ENCODE peak calls at places on chromosomes 16 and 17, in five cellular contexts. M is adrenal gland, F is SJSA1, W is uterus, O is A549. A is an unnamed sample. For H3K4me1, the result is how much of the 10 kb centered on the place peaks cover.

GRCh38 chr17:57114085-57114673 is 29.1 kb downstream of the AKAP1 start:
- DNase-seq in M (peak), F (peak), O (peak), W (peak), A (no peak)

GRCh38 chr17:73800893-73801292 is 156.6 kb upstream of the SDK2 start:
- DNase-seq in F (no peak), M (no peak), W (no peak), O (no peak), A (no peak)

GRCh38 chr16:70691223-70692129 is 5.6 kb upstream of the MTSS2 start:
- DNase-seq in W (peak), O (no peak), F (no peak), M (peak), A (no peak)

GRCh38 chr17:19327039-19327776 is 35.3 kb downstream of the B9D1 start:
- DNase-seq in W (peak), O (peak), F (peak), M (no peak), A (peak)

GRCh38 chr17:31274252-31274651 is 22.8 kb downstream of the OMG start:
- DNase-seq in O (no peak), W (no peak), F (no peak), M (no peak), A (no peak)

GRCh38 chr17:4576729-4577322 is 7.5 kb upstream of the SMTNL2 start:
- DNase-seq in M (no peak), F (no peak), W (no peak), O (no peak), A (peak)

GRCh38 chr17:72011561-72011960 is 109.3 kb upstream of the SOX9 start:
- DNase-seq in F (no peak), W (no peak), M (no peak), O (no peak), A (no peak)

GRCh38 chr16:54431997-54432367 is 145.4 kb upstream of the IRX3 start:
- DNase-seq in M (no peak), O (no peak), F (no peak), W (no peak), A (no peak)

GRCh38 chr16:27169511-27170071 is 33.7 kb upstream of the KDM8 start:
- DNase-seq in F (no peak), M (no peak), W (no peak), O (no peak), A (no peak)

GRCh38 chr17:17971431-17972125 is 622 bp downstream of the TOM1L2 start:
- DNase-seq in M (peak), F (peak), O (peak), W (peak), A (peak)

GRCh38 chr17:67785122-67785477 is 40.2 kb upstream of the BPTF start:
- DNase-seq in F (no peak), O (no peak), M (no peak), W (no peak), A (no peak)

GRCh38 chr16:54540525-54541180 is 254.1 kb upstream of the IRX3 start:
- DNase-seq in O (no peak), F (no peak), M (no peak), W (no peak), A (peak)

GRCh38 chr16:46853713-46854443 is 22.9 kb upstream of the C16orf87 start:
- DNase-seq in O (peak), F (peak), W (peak), M (peak), A (peak)

GRCh38 chr17:79218825-79219200 is 144.2 kb downstream of the ENGASE start:
- DNase-seq in O (no peak), F (no peak), M (no peak), W (no peak), A (no peak)

GRCh38 chr16:828891-829290 is 28.4 kb upstream of the GNG13 start:
- DNase-seq in W (no peak), O (no peak), F (no peak), M (no peak), A (no peak)
- H3K4me1 ChIP-seq in W (under half), O (under half), F (under half), M (under half), A (under half)

DNA sequence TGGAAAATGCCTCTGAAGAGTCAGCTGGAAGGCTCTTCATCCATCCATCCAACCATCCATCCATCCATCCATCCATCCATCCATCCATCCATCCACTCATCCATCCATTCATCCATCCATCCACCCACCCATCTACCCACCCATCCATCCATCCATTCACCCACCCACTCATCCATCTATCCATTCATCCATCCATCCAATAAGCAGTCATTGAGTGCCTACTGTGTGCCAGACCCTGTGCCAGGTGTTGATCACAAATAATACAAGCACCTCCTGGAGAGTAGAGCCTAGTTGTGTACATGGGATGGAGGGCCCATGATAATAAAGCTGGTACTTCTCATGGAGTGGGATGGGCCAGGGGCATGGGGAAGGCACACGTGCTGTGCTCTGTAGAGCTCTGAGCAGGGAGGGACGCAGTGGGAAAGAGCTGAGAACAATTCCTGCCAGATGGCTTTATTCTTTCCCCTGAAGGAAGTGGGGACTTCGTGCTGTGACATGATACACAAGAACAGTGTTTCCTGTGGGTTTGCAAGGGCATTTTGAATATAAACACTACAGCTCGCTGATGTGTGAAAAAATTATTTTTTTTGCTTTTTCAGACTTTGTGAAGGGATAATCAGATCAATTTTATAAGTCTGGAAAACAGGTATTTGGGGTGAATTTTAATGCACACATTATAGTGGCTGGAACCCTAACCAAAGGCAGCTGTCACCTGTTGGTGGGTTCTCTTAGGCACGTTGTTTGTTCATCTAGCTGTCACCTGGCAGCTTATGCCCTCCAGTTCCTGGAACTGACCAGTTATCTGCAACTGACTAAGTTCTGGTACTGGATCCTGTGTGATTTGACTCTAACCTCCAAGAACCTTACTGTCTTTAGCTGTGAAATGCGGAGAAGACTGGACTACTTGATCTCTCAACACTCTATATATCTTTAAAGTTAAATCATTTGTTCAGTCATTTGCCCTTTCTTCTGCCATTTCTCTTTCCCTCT is 61.3 kb downstream of the PRKCB start:
- DNase-seq in F (no peak), M (no peak), W (no peak), O (no peak), A (no peak)
- H3K27ac ChIP-seq in F (no peak), M (no peak), W (no peak), O (no peak), A (no peak)

GRCh38 chr16:11082108-11082859 is 137.9 kb downstream of the CLEC16A start:
- DNase-seq in M (no peak), O (no peak), F (no peak), W (no peak), A (no peak)

GRCh38 chr16:11080327-11080967 is 136.1 kb downstream of the CLEC16A start:
- DNase-seq in O (no peak), M (no peak), W (no peak), F (no peak), A (no peak)

GRCh38 chr16:11078812-11079459 is 134.6 kb downstream of the CLEC16A start:
- DNase-seq in F (peak), M (no peak), O (no peak), W (peak), A (no peak)

GRCh38 chr16:11080999-11081630 is 136.8 kb downstream of the CLEC16A start:
- DNase-seq in O (no peak), F (no peak), M (no peak), W (no peak), A (no peak)

DNA sequence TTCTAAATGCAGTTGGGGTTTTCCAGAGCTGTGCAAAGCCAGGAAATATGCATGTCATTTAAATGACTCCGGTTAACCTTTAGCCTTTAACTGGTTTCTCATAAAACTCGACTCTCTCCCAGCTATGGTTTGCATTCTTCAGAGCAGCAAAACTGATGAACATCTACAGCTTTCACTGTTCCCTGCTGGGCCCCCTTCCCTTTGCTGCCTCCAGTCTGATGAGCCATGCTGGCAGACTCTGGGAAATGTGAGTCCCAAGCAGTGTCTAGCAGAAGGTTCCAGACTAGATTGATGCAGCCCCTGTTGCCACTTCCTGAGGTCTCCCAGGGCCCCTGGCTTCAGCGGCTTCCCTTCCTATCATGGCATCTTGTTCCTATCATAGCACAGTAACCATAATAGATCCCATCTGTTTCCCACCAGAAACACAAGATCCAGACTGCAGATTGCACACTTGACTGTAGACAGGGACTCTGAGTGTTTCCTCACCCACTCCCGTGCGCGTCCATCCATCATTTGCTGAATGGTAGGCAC is 135.4 kb downstream of the CLEC16A start:
- DNase-seq in W (peak), M (no peak), O (no peak), F (peak), A (no peak)
- H3K4me1 ChIP-seq in W (under half), M (under half), O (under half), F (under half), A (under half)

GRCh38 chr17:27531469-27531948 is 75.3 kb downstream of the KSR1 start:
- DNase-seq in W (no peak), M (no peak), F (no peak), O (no peak), A (no peak)
- H3K27ac ChIP-seq in W (peak), M (no peak), F (peak), O (peak), A (peak)

DNA sequence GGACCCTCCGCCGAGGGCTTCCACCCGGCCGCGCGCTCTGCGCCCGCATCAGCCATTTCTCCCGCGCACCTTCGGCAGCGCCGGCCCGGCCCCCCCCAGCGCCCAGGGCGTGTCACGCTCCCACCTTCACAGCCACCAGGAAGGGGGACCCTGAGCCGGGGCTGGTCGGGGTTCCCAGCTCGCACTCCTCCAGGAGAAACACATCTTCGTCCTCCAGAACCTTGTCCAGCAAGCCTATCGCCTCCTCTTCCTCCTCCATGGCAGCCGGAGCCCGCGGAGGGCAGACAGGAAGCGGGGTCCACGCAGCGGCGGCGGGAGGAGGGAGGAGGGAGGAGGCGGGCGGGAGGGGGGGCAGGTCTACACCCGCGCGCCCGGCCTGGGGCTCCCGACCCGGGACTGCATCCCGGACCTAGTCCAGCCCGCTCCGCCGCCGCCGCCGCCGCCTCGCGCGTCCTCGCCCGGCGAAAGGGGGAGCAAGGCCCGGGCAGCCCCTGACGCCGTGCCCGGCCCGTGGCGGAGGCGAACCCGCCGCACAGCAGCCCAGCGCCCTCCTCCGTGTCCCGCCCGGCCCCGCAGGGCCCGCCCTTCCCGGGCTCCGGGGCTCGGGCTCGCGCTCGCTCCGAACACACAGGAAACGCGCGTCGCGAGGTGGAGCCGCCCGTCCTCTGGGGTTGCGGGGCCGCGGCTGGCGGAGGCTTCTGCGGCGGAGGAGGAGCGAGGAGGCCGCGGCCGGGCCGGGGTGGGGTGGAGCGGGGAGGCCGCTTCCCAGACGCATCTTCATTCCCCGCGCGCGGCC is 70.8 kb downstream of the ABR start:
- DNase-seq in W (peak), M (no peak), O (peak), F (peak), A (peak)
- H3K4me1 ChIP-seq in W (under half), M (under half), O (under half), F (under half), A (under half)

GRCh38 chr16:29990033-29990432 is 5.4 kb downstream of the HIRIP3 start:
- DNase-seq in O (no peak), M (no peak), F (no peak), W (no peak), A (no peak)
- H3K27ac ChIP-seq in O (no peak), M (no peak), F (no peak), W (no peak), A (peak)

DNA sequence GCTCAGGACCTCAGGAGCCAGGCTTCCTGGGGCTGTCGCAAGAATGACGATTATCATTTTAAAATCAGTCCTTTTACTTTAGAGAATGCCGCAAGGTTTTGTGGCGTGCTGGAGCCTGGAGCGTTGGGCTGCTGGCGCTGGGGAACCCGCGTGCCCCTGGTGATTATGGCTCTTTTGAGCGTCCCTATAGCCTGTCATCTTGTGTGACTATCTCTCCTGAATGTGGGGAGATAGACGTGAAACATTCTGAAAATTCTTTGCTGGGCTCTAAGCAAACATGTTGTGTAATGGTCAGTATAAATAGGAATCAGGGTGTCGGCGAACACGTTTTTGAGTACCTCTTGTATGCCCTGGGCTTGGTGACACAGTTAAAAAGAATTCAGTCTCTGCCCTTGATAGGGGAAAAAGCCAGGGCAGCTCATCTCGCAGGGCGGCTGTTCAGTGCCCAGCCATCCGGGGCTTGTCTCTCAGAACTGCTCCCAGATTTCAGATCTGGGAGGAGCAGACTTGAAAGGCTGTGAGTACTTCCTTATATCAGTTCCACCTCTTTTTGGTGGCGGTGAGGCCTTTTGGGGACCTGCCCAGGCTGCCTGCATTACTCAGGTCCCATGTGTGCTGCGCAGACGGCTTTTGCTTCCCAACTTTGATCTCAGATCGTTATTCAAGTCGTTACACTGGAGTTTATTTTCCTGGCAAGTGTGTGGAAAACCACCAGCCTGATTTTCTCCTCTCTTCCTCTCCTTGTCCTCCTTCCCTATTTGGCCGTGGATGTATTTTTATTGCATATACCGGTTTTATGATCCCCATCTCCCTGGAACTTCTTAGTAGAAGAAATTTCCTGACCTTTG is 976 bp downstream of the SLC7A6 start:
- DNase-seq in M (peak), W (peak), F (peak), O (peak), A (peak)
- H3K4me1 ChIP-seq in M (under half), W (under half), F (under half), O (under half), A (under half)

DNA sequence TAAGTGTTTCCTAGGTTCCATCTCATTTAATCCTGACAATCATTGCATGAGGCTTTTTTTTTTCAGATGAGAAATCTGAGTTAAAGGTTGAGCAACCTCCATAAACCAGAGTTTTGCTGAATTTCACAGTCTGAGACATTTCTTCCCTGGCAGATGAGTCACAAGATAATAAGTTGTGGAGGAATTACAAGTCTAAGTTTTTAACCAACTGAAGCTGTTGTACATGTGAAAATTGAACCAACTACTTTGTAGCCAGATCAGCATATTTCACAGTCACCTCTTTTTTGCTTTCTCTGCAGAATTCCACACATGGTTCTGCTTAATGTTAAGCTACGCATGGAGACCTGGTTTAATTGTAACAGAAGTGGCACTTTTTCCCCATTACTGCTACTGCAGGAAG is 765.6 kb downstream of the CDH11 start:
- DNase-seq in F (no peak), W (no peak), O (no peak), M (no peak), A (no peak)
- H3K27ac ChIP-seq in F (no peak), W (no peak), O (no peak), M (no peak), A (no peak)

A was measured in upper lobe of right lung.